ENCODE peak calls at places on chromosomes 11 and 22, in six cellular contexts. X is Peyer's patch, V is tibial nerve, R is endothelial cell of umbilical vein, Z is transverse colon, I is stomach. N is an unnamed sample.

GRCh38 chr11:34105957-34106504 is 602 bp downstream of the NAT10 start:
- DNase-seq in V (no peak), R (no peak), X (no peak), I (no peak), Z (no peak), N (no peak)

GRCh38 chr11:33691051-33691864 is 9.4 kb downstream of the C11orf91 start:
- DNase-seq in X (no peak), Z (peak), V (no peak), I (no peak), R (no peak), N (no peak)

GRCh38 chr11:107653077-107653476 is 58.8 kb downstream of the SLN start:
- DNase-seq in R (no peak), I (no peak), V (no peak), X (no peak), Z (no peak), N (no peak)

GRCh38 chr22:17562906-17563870 is at the start of gene SLC25A18:
- DNase-seq in Z (peak), V (peak), X (no peak), I (no peak), R (no peak), N (peak)

GRCh38 chr11:7967826-7968225 is 2.6 kb upstream of the NLRP10 start:
- DNase-seq in V (no peak), I (no peak), Z (no peak), X (no peak), R (no peak), N (no peak)

GRCh38 chr22:17418890-17419324 is 49.6 kb downstream of the CECR2 start:
- DNase-seq in I (no peak), V (no peak), X (no peak), R (no peak), Z (no peak), N (no peak)

GRCh38 chr22:48566741-48567140 is 1260.9 kb downstream of the BRD1 start:
- DNase-seq in R (no peak), X (no peak), Z (no peak), V (no peak), I (no peak), N (no peak)

GRCh38 chr11:79902493-79902892 is 461.7 kb upstream of the TENM4 start:
- DNase-seq in Z (no peak), X (no peak), V (no peak), R (no peak), I (no peak), N (peak)

GRCh38 chr11:68979931-68980775 is 633 bp downstream of the MRGPRD start:
- DNase-seq in X (no peak), V (no peak), I (no peak), R (no peak), Z (peak), N (no peak)

GRCh38 chr11:10650630-10651029 is 42.9 kb downstream of the IRAG1 start:
- DNase-seq in X (no peak), Z (no peak), R (no peak), I (no peak), V (no peak), N (no peak)

GRCh38 chr11:69867076-69868002 is 48.1 kb upstream of the FGF3 start:
- DNase-seq in V (no peak), R (no peak), Z (no peak), X (no peak), I (no peak), N (no peak)

GRCh38 chr22:30086496-30086895 is 6.2 kb downstream of the HORMAD2 start:
- DNase-seq in R (no peak), V (no peak), X (no peak), Z (no peak), I (no peak), N (no peak)

GRCh38 chr11:83847635-83848034 is 561.5 kb upstream of the CCDC90B start:
- DNase-seq in Z (no peak), R (no peak), I (no peak), X (no peak), V (no peak), N (no peak)

GRCh38 chr11:123186291-123186690 is 8.8 kb downstream of the CLMP start:
- DNase-seq in I (no peak), X (no peak), R (no peak), Z (no peak), V (no peak), N (no peak)

GRCh38 chr11:727859-728748 is 19.2 kb upstream of the TALDO1 start:
- DNase-seq in Z (peak), V (peak), I (peak), R (peak), X (peak), N (peak)

GRCh38 chr11:27087425-27087824 is 46.8 kb downstream of the BBOX1 start:
- DNase-seq in I (no peak), R (no peak), X (no peak), Z (no peak), V (no peak), N (no peak)

GRCh38 chr22:30865656-30866055 is 102.9 kb downstream of the MORC2 start:
- DNase-seq in Z (no peak), V (no peak), X (no peak), I (no peak), R (no peak), N (no peak)

GRCh38 chr11:10503777-10504176 is 37.2 kb downstream of the RNF141 start:
- DNase-seq in V (no peak), Z (no peak), I (no peak), X (no peak), R (no peak), N (no peak)

GRCh38 chr11:78223320-78223954 is 34.7 kb downstream of the USP35 start:
- DNase-seq in I (no peak), Z (no peak), R (no peak), V (no peak), X (peak), N (no peak)

GRCh38 chr11:81869337-81870065 is 864.2 kb downstream of the FAM181B start:
- DNase-seq in V (no peak), I (peak), X (peak), Z (peak), R (no peak), N (no peak)

GRCh38 chr11:17273668-17274321 is 2.7 kb upstream of the NUCB2 start:
- DNase-seq in I (no peak), Z (no peak), R (no peak), X (no peak), V (no peak), N (no peak)

GRCh38 chr11:34905666-34906065 is 10.5 kb downstream of the APIP start:
- DNase-seq in Z (no peak), V (no peak), I (no peak), R (no peak), X (no peak), N (no peak)

GRCh38 chr11:37451903-37452302 is 853.9 kb upstream of the RAG2 start:
- DNase-seq in X (no peak), R (no peak), V (no peak), I (no peak), Z (no peak), N (no peak)

DNA sequence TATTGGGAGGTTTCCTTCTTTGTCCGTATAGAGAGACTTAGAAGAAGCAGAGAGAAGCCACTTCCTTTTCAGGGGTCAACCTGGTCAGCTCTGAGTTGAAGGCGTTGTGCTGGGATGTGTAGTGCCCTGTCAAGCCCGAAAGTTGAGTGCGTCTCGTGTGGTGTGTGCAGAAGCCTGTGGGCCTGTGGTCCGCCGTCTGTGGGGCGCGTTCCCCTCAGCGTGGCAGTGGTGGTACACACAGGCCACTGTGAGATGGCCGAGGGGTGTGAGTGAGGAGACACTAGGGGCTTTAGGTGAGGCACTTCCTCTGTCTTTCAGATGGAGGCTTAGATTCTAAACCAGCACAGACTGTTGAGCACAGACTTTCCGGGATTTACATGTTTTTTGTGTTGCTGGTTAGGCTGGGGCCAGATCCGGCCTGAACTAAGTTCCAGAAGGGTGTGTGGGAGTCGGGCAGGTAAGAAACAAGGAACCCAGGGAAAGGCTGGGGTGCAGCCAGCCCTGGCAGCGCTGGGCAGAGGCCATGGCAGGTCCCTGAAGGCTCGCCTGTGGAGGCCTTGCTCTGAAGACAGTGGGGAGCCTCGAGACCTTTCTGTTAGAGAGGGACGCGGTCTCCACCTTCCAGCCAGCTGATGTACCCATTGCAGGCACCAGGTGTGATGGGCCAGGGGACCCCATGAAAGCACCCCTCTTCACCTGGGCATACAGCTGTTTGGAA is 194.2 kb downstream of the TBC1D22A start:
- DNase-seq in R (no peak), V (no peak), X (no peak), Z (no peak), I (peak), N (no peak)
- H3K4me3 ChIP-seq in R (no peak), V (no peak), X (no peak), Z (no peak), I (no peak), N (no peak)

GRCh38 chr11:65445604-65446445 is 23.2 kb downstream of the NEAT1 start:
- DNase-seq in Z (no peak), X (peak), V (no peak), I (peak), R (peak), N (peak)
- TF ChIP-seq POLR2A in Z (no peak), X (no peak), V (peak), I (no peak), R (no peak), N (no peak)

GRCh38 chr11:120256779-120257178 is 16.8 kb downstream of the POU2F3 start:
- DNase-seq in R (no peak), X (no peak), V (no peak), I (no peak), Z (no peak), N (no peak)

GRCh38 chr11:120255519-120255866 is 15.6 kb downstream of the POU2F3 start:
- DNase-seq in R (no peak), V (no peak), Z (no peak), X (no peak), I (no peak), N (no peak)

GRCh38 chr11:120257346-120257745 is 17.4 kb downstream of the POU2F3 start:
- DNase-seq in X (no peak), I (no peak), V (no peak), R (no peak), Z (no peak), N (no peak)

GRCh38 chr11:120254788-120255518 is 15.0 kb downstream of the POU2F3 start:
- DNase-seq in Z (no peak), I (no peak), X (no peak), R (no peak), V (no peak), N (peak)

GRCh38 chr11:120256178-120256577 is 16.2 kb downstream of the POU2F3 start:
- DNase-seq in V (no peak), R (no peak), X (no peak), Z (no peak), I (no peak), N (no peak)
- H3K4me3 ChIP-seq in V (no peak), R (no peak), X (no peak), Z (no peak), I (no peak), N (no peak)

DNA sequence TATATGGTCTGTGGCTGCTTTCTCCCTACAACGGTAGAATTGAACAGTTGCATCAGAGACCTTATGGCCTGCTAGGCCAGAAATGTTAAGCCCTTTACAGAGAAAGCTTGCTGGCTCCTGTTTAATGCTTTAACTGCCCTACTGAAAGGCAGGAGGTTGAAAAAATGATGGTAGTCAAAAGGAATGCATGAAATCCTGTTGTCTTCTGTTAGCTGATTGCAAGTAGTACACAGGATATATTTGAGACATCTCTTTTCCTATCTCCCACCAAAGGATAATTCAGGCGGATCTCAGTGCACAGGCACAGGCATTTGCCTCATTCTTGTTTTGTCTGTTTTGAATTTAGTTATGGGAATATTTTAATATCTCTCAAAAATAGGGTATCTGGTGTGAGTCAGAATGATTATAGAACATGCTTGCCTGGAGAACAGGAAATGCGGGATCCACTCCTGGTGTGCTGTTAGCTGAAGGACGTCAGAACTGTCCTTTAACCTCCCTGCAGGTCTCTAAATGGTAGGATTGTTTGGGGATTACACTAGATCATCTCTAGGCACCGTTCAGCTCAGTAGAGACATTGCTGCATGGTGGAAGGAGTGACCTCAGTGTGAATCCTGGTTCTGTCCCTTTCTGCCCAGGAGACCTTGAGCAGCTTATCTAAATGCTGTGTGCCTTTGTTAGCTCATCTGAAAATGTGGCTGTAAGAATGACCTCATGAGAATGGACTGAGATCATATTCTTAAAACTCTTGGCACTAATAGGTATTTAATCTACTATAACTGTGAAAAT is 49.5 kb downstream of the PACS1 start:
- DNase-seq in V (no peak), R (peak), X (no peak), Z (no peak), I (no peak), N (no peak)
- TF ChIP-seq POLR2A in V (no peak), R (no peak), X (no peak), Z (no peak), I (no peak), N (no peak)

DNA sequence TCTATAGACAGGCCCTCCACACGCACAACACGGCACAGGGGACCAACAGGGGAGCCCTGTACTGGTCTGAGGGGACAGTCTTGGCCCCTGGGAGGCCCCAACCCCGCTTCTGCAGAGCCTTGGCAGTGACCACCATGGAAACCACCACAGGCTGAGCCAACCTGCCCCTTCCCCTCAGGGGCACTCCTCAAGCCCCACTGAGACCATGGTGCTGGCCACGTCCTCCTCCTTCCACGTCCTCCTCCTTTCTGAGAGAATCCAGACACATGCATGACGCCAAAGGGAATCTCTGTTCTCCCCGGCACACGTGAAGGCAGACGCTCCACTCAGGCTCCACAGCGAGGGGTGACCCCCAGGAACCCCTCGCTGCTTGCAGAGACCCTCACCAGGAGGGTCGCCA is 2.7 kb downstream of the BRD1 start:
- DNase-seq in V (no peak), R (no peak), X (no peak), Z (no peak), I (no peak), N (no peak)
- H3K4me3 ChIP-seq in V (peak), R (no peak), X (no peak), Z (peak), I (peak), N (no peak)

GRCh38 chr11:117219001-117219400 is 12.9 kb downstream of the PCSK7 start:
- DNase-seq in R (no peak), X (no peak), Z (no peak), V (no peak), I (no peak), N (no peak)

GRCh38 chr11:117217685-117218084 is 14.2 kb downstream of the PCSK7 start:
- DNase-seq in X (no peak), I (no peak), V (no peak), R (no peak), Z (no peak), N (no peak)

GRCh38 chr11:117219455-117219854 is 12.4 kb downstream of the PCSK7 start:
- DNase-seq in I (no peak), Z (peak), X (no peak), V (no peak), R (no peak), N (no peak)

GRCh38 chr11:117217141-117217609 is 14.7 kb downstream of the PCSK7 start:
- DNase-seq in V (no peak), I (no peak), R (peak), Z (no peak), X (no peak), N (no peak)

DNA sequence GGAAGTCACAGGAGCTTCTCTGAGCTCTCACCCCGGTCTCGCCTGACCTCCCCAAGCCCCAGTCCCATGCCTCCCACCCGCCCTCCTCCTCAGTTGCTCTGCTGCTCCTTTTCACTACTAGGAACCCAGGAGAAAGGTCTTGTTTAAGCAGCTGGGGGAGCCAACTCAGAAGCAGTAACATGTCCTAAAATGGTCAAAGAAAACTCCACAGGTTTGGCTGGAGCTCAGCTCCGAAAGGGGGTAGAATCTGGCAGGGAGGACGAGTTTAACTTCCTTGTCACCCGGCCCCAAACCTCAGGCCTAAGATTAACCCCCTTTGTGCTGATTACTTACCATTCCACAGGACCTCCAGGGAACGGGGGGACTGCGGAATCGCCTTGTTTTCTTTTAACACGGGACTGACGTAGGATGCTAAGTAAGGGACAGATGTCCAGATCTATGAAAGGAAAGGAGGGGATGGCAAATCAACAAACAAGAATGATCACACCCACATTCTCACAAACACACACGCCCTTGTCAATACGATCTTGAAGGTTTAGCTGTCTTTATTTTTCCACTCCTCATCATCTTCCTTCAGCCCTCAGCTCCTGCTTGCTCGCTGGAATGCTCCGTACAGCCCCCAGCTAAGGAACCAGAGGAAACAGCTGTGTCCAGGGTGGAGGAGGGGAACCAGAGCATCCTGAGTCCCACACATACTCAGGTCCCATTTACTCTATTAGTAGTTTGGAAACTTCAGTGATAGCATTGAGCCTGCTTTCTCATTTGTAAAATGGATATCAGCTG is 13.5 kb downstream of the PCSK7 start:
- DNase-seq in I (no peak), Z (peak), X (no peak), R (peak), V (no peak), N (no peak)
- TF ChIP-seq POLR2A in I (no peak), Z (no peak), X (no peak), R (no peak), V (peak), N (no peak)

GRCh38 chr11:125165664-125166346 is 1.3 kb downstream of the PKNOX2 start:
- DNase-seq in R (no peak), V (no peak), X (no peak), I (no peak), Z (no peak), N (no peak)
- H3K4me3 ChIP-seq in R (peak), V (peak), X (peak), I (peak), Z (peak), N (peak)

DNA sequence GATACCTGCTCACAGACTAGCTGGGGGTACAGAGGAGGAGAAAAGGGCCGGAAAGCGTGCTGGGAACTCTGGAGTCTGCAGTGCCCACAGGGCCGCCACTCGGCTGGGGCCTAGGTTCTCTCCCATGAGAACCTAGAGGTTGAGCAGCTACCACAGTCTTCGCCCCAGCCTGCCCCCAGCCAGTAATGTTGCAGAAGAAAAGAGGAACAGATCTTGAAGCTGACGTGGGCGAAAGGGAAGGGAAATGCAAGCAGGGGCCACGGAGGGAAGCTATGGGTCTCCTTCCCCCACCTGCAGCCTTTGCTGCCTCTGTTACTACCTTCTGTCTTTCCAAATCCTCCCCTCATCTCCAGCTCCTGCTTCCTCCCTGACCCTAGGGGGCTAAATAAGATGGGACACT is 28.8 kb upstream of the P2RY2 start:
- DNase-seq in Z (peak), V (no peak), I (peak), X (peak), R (no peak), N (no peak)
- TF ChIP-seq POLR2A in Z (no peak), V (no peak), I (no peak), X (no peak), R (no peak), N (no peak)